ENCODE peak calls at places on chromosomes 12 and 14, in six cellular contexts. One of them, this sample, is unnamed.

GRCh38 chr12:102973583-102973982 is 16.1 kb downstream of the ASCL1 start:
- DNase-seq in heart right ventricle: no peak
- DNase-seq in stomach: no peak
- DNase-seq in mammary epithelial cell: no peak
- DNase-seq in AG04450: no peak
- DNase-seq in fibroblast of lung: no peak
- DNase-seq in this sample: no peak

GRCh38 chr12:89350661-89351488 is 1.4 kb downstream of the DUSP6 start:
- DNase-seq in heart right ventricle: no peak
- DNase-seq in stomach: no peak
- DNase-seq in mammary epithelial cell: peak; percentile 16
- DNase-seq in AG04450: no peak
- DNase-seq in fibroblast of lung: peak; percentile 41
- DNase-seq in this sample: no peak

GRCh38 chr14:53019391-53019790 is 68.5 kb upstream of the FERMT2 start:
- DNase-seq in heart right ventricle: no peak
- DNase-seq in stomach: no peak
- DNase-seq in mammary epithelial cell: no peak
- DNase-seq in AG04450: no peak
- DNase-seq in fibroblast of lung: no peak
- DNase-seq in this sample: no peak

GRCh38 chr14:33948143-33948962 is 2.5 kb downstream of the EGLN3 start:
- DNase-seq in heart right ventricle: no peak
- DNase-seq in stomach: no peak
- DNase-seq in mammary epithelial cell: no peak
- DNase-seq in AG04450: no peak
- DNase-seq in fibroblast of lung: no peak
- DNase-seq in this sample: no peak

GRCh38 chr14:87231336-87232026 is 761.5 kb downstream of the GALC start:
- DNase-seq in heart right ventricle: no peak
- DNase-seq in stomach: no peak
- DNase-seq in mammary epithelial cell: peak; percentile 53
- DNase-seq in AG04450: no peak
- DNase-seq in fibroblast of lung: peak; percentile 50
- DNase-seq in this sample: no peak

GRCh38 chr14:75050852-75051555 is at the start of gene MLH3:
- DNase-seq in heart right ventricle: peak; percentile 81
- DNase-seq in stomach: peak; percentile 81
- DNase-seq in mammary epithelial cell: peak; percentile 67
- DNase-seq in AG04450: peak; percentile 42
- DNase-seq in fibroblast of lung: peak; percentile 71
- DNase-seq in this sample: peak; percentile 94

GRCh38 chr12:47207829-47208248 is 128.1 kb upstream of the AMIGO2 start:
- DNase-seq in heart right ventricle: no peak
- DNase-seq in stomach: no peak
- DNase-seq in mammary epithelial cell: no peak
- DNase-seq in AG04450: no peak
- DNase-seq in fibroblast of lung: no peak
- DNase-seq in this sample: no peak

GRCh38 chr12:86484473-86484872 is 228.3 kb upstream of the MGAT4C start:
- DNase-seq in heart right ventricle: no peak
- DNase-seq in stomach: no peak
- DNase-seq in mammary epithelial cell: no peak
- DNase-seq in AG04450: no peak
- DNase-seq in fibroblast of lung: no peak
- DNase-seq in this sample: peak; percentile 11

GRCh38 chr14:89540830-89541470 is 123.9 kb upstream of the FOXN3 start:
- DNase-seq in heart right ventricle: no peak
- DNase-seq in stomach: no peak
- DNase-seq in mammary epithelial cell: peak; percentile 2
- DNase-seq in AG04450: peak; percentile 63
- DNase-seq in fibroblast of lung: peak; percentile 93
- DNase-seq in this sample: no peak

GRCh38 chr12:125122668-125123067 is 57.4 kb downstream of the AACS start:
- DNase-seq in heart right ventricle: no peak
- DNase-seq in stomach: no peak
- DNase-seq in mammary epithelial cell: no peak
- DNase-seq in AG04450: no peak
- DNase-seq in fibroblast of lung: no peak
- DNase-seq in this sample: no peak

GRCh38 chr14:23296012-23296777 is 6.5 kb downstream of the PPP1R3E start:
- DNase-seq in heart right ventricle: no peak
- DNase-seq in stomach: no peak
- DNase-seq in mammary epithelial cell: no peak
- DNase-seq in AG04450: no peak
- DNase-seq in fibroblast of lung: no peak
- DNase-seq in this sample: no peak

GRCh38 chr14:23297878-23298277 is 4.8 kb downstream of the PPP1R3E start:
- DNase-seq in heart right ventricle: no peak
- DNase-seq in stomach: no peak
- DNase-seq in mammary epithelial cell: no peak
- DNase-seq in AG04450: no peak
- DNase-seq in fibroblast of lung: no peak
- DNase-seq in this sample: no peak

GRCh38 chr14:23297096-23297495 is 5.6 kb downstream of the PPP1R3E start:
- DNase-seq in heart right ventricle: no peak
- DNase-seq in stomach: no peak
- DNase-seq in mammary epithelial cell: no peak
- DNase-seq in AG04450: no peak
- DNase-seq in fibroblast of lung: no peak
- DNase-seq in this sample: no peak

GRCh38 chr14:23294734-23295561 is 7.7 kb downstream of the PPP1R3E start:
- DNase-seq in heart right ventricle: peak; percentile 28
- DNase-seq in stomach: peak; percentile 50
- DNase-seq in mammary epithelial cell: no peak
- DNase-seq in AG04450: no peak
- DNase-seq in fibroblast of lung: peak; percentile 24
- DNase-seq in this sample: no peak

GRCh38 chr14:23294346-23294733 is 8.3 kb downstream of the PPP1R3E start:
- DNase-seq in heart right ventricle: no peak
- DNase-seq in stomach: no peak
- DNase-seq in mammary epithelial cell: no peak
- DNase-seq in AG04450: no peak
- DNase-seq in fibroblast of lung: no peak
- DNase-seq in this sample: no peak
- H3K27ac ChIP-seq in heart right ventricle: no peak overlapping the region
- H3K27ac ChIP-seq in stomach: no peak overlapping the region
- H3K27ac ChIP-seq in mammary epithelial cell: no peak overlapping the region
- H3K27ac ChIP-seq in AG04450: no peak overlapping the region
- H3K27ac ChIP-seq in fibroblast of lung: no peak overlapping the region
- H3K27ac ChIP-seq in this sample: no peak overlapping the region

GRCh38 chr14:104700224-104700623 is 10.8 kb downstream of the INF2 start:
- DNase-seq in heart right ventricle: peak; percentile 54
- DNase-seq in stomach: no peak
- DNase-seq in mammary epithelial cell: no peak
- DNase-seq in AG04450: no peak
- DNase-seq in fibroblast of lung: no peak
- DNase-seq in this sample: no peak

GRCh38 chr14:104697892-104698583 is 8.6 kb downstream of the INF2 start:
- DNase-seq in heart right ventricle: no peak
- DNase-seq in stomach: no peak
- DNase-seq in mammary epithelial cell: no peak
- DNase-seq in AG04450: no peak
- DNase-seq in fibroblast of lung: peak; percentile 46
- DNase-seq in this sample: no peak

GRCh38 chr14:104699426-104699748 is 10.0 kb downstream of the INF2 start:
- DNase-seq in heart right ventricle: no peak
- DNase-seq in stomach: no peak
- DNase-seq in mammary epithelial cell: no peak
- DNase-seq in AG04450: no peak
- DNase-seq in fibroblast of lung: no peak
- DNase-seq in this sample: no peak

GRCh38 chr14:104697317-104697703 is 7.9 kb downstream of the INF2 start:
- DNase-seq in heart right ventricle: no peak
- DNase-seq in stomach: no peak
- DNase-seq in mammary epithelial cell: no peak
- DNase-seq in AG04450: no peak
- DNase-seq in fibroblast of lung: no peak
- DNase-seq in this sample: no peak

GRCh38 chr14:104698688-104699425 is 9.4 kb downstream of the INF2 start:
- DNase-seq in heart right ventricle: peak; percentile 69
- DNase-seq in stomach: no peak
- DNase-seq in mammary epithelial cell: no peak
- DNase-seq in AG04450: no peak
- DNase-seq in fibroblast of lung: no peak
- DNase-seq in this sample: no peak
- H3K27ac ChIP-seq in heart right ventricle: peak overlapping the region; percentile 70
- H3K27ac ChIP-seq in stomach: peak overlapping the region; percentile 21
- H3K27ac ChIP-seq in mammary epithelial cell: no peak overlapping the region
- H3K27ac ChIP-seq in AG04450: no peak overlapping the region
- H3K27ac ChIP-seq in fibroblast of lung: peak overlapping the region; percentile 13
- H3K27ac ChIP-seq in this sample: no peak overlapping the region

GRCh38 chr12:68451261-68452091 is 119.3 kb upstream of the MDM1 start:
- DNase-seq in heart right ventricle: peak; percentile 19
- DNase-seq in stomach: peak; percentile 29
- DNase-seq in mammary epithelial cell: peak; percentile 37
- DNase-seq in AG04450: peak; percentile 52
- DNase-seq in fibroblast of lung: peak; percentile 96
- DNase-seq in this sample: peak; percentile 36
- H3K27ac ChIP-seq in heart right ventricle: peak overlapping the region; percentile 4
- H3K27ac ChIP-seq in stomach: peak overlapping the region; percentile 70
- H3K27ac ChIP-seq in mammary epithelial cell: no peak overlapping the region
- H3K27ac ChIP-seq in AG04450: peak overlapping the region; percentile 32
- H3K27ac ChIP-seq in fibroblast of lung: peak overlapping the region; percentile 30
- H3K27ac ChIP-seq in this sample: peak overlapping the region; percentile 6

GRCh38 chr12:57118711-57119271 is 7.6 kb upstream of the STAT6 start:
- DNase-seq in heart right ventricle: no peak
- DNase-seq in stomach: no peak
- DNase-seq in mammary epithelial cell: peak; percentile 80
- DNase-seq in AG04450: no peak
- DNase-seq in fibroblast of lung: no peak
- DNase-seq in this sample: no peak
- H3K27ac ChIP-seq in heart right ventricle: peak overlapping the region; percentile 29
- H3K27ac ChIP-seq in stomach: no peak overlapping the region
- H3K27ac ChIP-seq in mammary epithelial cell: peak overlapping the region; percentile 14
- H3K27ac ChIP-seq in AG04450: no peak overlapping the region
- H3K27ac ChIP-seq in fibroblast of lung: no peak overlapping the region
- H3K27ac ChIP-seq in this sample: no peak overlapping the region

GRCh38 chr14:51681411-51681810 is 29.7 kb downstream of the FRMD6 start:
- DNase-seq in heart right ventricle: no peak
- DNase-seq in stomach: no peak
- DNase-seq in mammary epithelial cell: no peak
- DNase-seq in AG04450: no peak
- DNase-seq in fibroblast of lung: no peak
- DNase-seq in this sample: no peak

GRCh38 chr14:51677276-51677675 is 25.6 kb downstream of the FRMD6 start:
- DNase-seq in heart right ventricle: no peak
- DNase-seq in stomach: no peak
- DNase-seq in mammary epithelial cell: no peak
- DNase-seq in AG04450: peak; percentile 38
- DNase-seq in fibroblast of lung: peak; percentile 84
- DNase-seq in this sample: no peak

GRCh38 chr14:51677738-51678137 is 26.0 kb downstream of the FRMD6 start:
- DNase-seq in heart right ventricle: no peak
- DNase-seq in stomach: no peak
- DNase-seq in mammary epithelial cell: no peak
- DNase-seq in AG04450: no peak
- DNase-seq in fibroblast of lung: no peak
- DNase-seq in this sample: no peak

GRCh38 chr14:51682411-51682810 is 30.7 kb downstream of the FRMD6 start:
- DNase-seq in heart right ventricle: no peak
- DNase-seq in stomach: no peak
- DNase-seq in mammary epithelial cell: no peak
- DNase-seq in AG04450: no peak
- DNase-seq in fibroblast of lung: peak; percentile 51
- DNase-seq in this sample: no peak

GRCh38 chr14:51680031-51680430 is 28.3 kb downstream of the FRMD6 start:
- DNase-seq in heart right ventricle: no peak
- DNase-seq in stomach: no peak
- DNase-seq in mammary epithelial cell: no peak
- DNase-seq in AG04450: no peak
- DNase-seq in fibroblast of lung: no peak
- DNase-seq in this sample: no peak
- H3K27ac ChIP-seq in heart right ventricle: no peak overlapping the region
- H3K27ac ChIP-seq in stomach: no peak overlapping the region
- H3K27ac ChIP-seq in mammary epithelial cell: no peak overlapping the region
- H3K27ac ChIP-seq in AG04450: no peak overlapping the region
- H3K27ac ChIP-seq in fibroblast of lung: no peak overlapping the region
- H3K27ac ChIP-seq in this sample: no peak overlapping the region

DNA sequence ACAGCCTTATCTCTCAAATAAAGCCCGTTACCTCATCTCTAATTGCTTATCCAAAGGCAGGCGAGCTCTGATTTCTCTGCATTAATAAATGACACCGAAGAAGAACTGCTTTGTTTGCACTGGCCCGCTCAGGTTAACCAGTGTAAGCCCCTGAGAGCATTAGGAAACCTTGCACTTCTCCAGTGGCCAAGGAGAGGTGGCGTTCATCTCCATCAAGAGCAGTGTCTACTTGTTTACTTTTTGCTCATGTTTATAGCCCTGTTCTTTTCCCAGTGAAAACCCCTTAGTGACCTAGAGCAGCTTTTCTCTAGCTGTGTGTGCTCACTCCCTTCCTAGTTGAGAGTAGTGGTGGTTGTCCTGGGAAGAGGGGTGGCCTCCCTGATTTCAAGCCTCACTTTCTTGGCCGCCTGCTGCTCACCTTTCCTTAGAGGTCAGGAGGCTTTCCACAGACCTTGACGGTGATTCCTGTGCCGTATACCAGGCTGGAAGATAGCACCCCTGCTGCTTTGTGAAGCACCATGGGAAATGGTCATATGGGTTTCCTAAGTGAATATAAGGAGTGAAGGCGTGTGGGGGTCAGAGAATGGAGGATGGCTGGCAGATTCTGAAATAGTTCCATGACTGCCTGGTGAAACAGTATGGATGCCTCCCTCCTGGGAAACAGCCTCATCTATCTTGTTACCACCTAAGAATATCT is 16.6 kb downstream of the FBXW8 start:
- DNase-seq in heart right ventricle: no peak
- DNase-seq in stomach: no peak
- DNase-seq in mammary epithelial cell: no peak
- DNase-seq in AG04450: no peak
- DNase-seq in fibroblast of lung: no peak
- DNase-seq in this sample: no peak
- H3K27ac ChIP-seq in heart right ventricle: no peak overlapping the region
- H3K27ac ChIP-seq in stomach: peak overlapping the region; percentile 10
- H3K27ac ChIP-seq in mammary epithelial cell: no peak overlapping the region
- H3K27ac ChIP-seq in AG04450: no peak overlapping the region
- H3K27ac ChIP-seq in fibroblast of lung: no peak overlapping the region
- H3K27ac ChIP-seq in this sample: no peak overlapping the region